ENCODE peak calls at places on chromosomes 16 and 17, in ten cellular contexts. One of them, this sample, is unnamed.

GRCh38 chr17:37717627-37718382 is 27.1 kb downstream of the HNF1B start:
- DNase-seq in bronchial epithelial cell: no peak
- DNase-seq in T47D: no peak
- DNase-seq in stimulated activated CD4-positive, alpha-beta T cell treated with anti-CD3 and anti-CD28 coated beads, Interleukin-4, amount 100 ng/mL, for 48 hours: no peak
- DNase-seq in GM13976: no peak
- DNase-seq in kidney tubule cell: no peak
- DNase-seq in globus pallidus: no peak
- DNase-seq in body of pancreas: no peak
- DNase-seq in stimulated activated CD8-positive, alpha-beta memory T cell treated with anti-CD3 and anti-CD28 coated beads, Interleukin-2, amount 100 ng/mL, for 48 hours: no peak
- DNase-seq in T-helper 2 cell: no peak
- DNase-seq in this sample: peak

GRCh38 chr17:76397687-76398522 is 13.5 kb downstream of the SPHK1 start:
- DNase-seq in T47D: peak
- DNase-seq in stimulated activated CD4-positive, alpha-beta T cell treated with anti-CD3 and anti-CD28 coated beads, Interleukin-4, amount 100 ng/mL, for 48 hours: peak
- DNase-seq in kidney tubule cell: peak
- DNase-seq in T-helper 2 cell: peak
- DNase-seq in stimulated activated CD8-positive, alpha-beta memory T cell treated with anti-CD3 and anti-CD28 coated beads, Interleukin-2, amount 100 ng/mL, for 48 hours: peak
- DNase-seq in body of pancreas: peak
- DNase-seq in bronchial epithelial cell: peak
- DNase-seq in globus pallidus: peak
- DNase-seq in GM13976: peak
- DNase-seq in this sample: peak

GRCh38 chr16:65122974-65123845 is 1.3 kb upstream of the CDH11 start:
- DNase-seq in T-helper 2 cell: no peak
- DNase-seq in globus pallidus: peak
- DNase-seq in T47D: no peak
- DNase-seq in stimulated activated CD8-positive, alpha-beta memory T cell treated with anti-CD3 and anti-CD28 coated beads, Interleukin-2, amount 100 ng/mL, for 48 hours: no peak
- DNase-seq in body of pancreas: no peak
- DNase-seq in kidney tubule cell: peak
- DNase-seq in GM13976: peak
- DNase-seq in bronchial epithelial cell: no peak
- DNase-seq in stimulated activated CD4-positive, alpha-beta T cell treated with anti-CD3 and anti-CD28 coated beads, Interleukin-4, amount 100 ng/mL, for 48 hours: no peak
- DNase-seq in this sample: no peak

GRCh38 chr16:50602531-50603205 is 54.5 kb downstream of the NKD1 start:
- DNase-seq in stimulated activated CD8-positive, alpha-beta memory T cell treated with anti-CD3 and anti-CD28 coated beads, Interleukin-2, amount 100 ng/mL, for 48 hours: no peak
- DNase-seq in bronchial epithelial cell: peak
- DNase-seq in GM13976: no peak
- DNase-seq in globus pallidus: no peak
- DNase-seq in body of pancreas: no peak
- DNase-seq in T47D: no peak
- DNase-seq in kidney tubule cell: no peak
- DNase-seq in T-helper 2 cell: no peak
- DNase-seq in stimulated activated CD4-positive, alpha-beta T cell treated with anti-CD3 and anti-CD28 coated beads, Interleukin-4, amount 100 ng/mL, for 48 hours: no peak
- DNase-seq in this sample: no peak

GRCh38 chr17:79933863-79934652 is 94.8 kb upstream of the CBX4 start:
- DNase-seq in T-helper 2 cell: peak
- DNase-seq in globus pallidus: peak
- DNase-seq in stimulated activated CD4-positive, alpha-beta T cell treated with anti-CD3 and anti-CD28 coated beads, Interleukin-4, amount 100 ng/mL, for 48 hours: no peak
- DNase-seq in body of pancreas: peak
- DNase-seq in T47D: no peak
- DNase-seq in bronchial epithelial cell: peak
- DNase-seq in GM13976: no peak
- DNase-seq in kidney tubule cell: peak
- DNase-seq in stimulated activated CD8-positive, alpha-beta memory T cell treated with anti-CD3 and anti-CD28 coated beads, Interleukin-2, amount 100 ng/mL, for 48 hours: no peak
- DNase-seq in this sample: peak

GRCh38 chr16:31458073-31458834 is 1.0 kb upstream of the ARMC5 start:
- DNase-seq in bronchial epithelial cell: peak
- DNase-seq in T47D: no peak
- DNase-seq in T-helper 2 cell: peak
- DNase-seq in kidney tubule cell: peak
- DNase-seq in body of pancreas: peak
- DNase-seq in GM13976: peak
- DNase-seq in stimulated activated CD4-positive, alpha-beta T cell treated with anti-CD3 and anti-CD28 coated beads, Interleukin-4, amount 100 ng/mL, for 48 hours: peak
- DNase-seq in globus pallidus: peak
- DNase-seq in stimulated activated CD8-positive, alpha-beta memory T cell treated with anti-CD3 and anti-CD28 coated beads, Interleukin-2, amount 100 ng/mL, for 48 hours: no peak
- DNase-seq in this sample: peak

GRCh38 chr16:26987631-26988030 is 79.1 kb upstream of the C16orf82 start:
- DNase-seq in T47D: no peak
- DNase-seq in stimulated activated CD8-positive, alpha-beta memory T cell treated with anti-CD3 and anti-CD28 coated beads, Interleukin-2, amount 100 ng/mL, for 48 hours: no peak
- DNase-seq in stimulated activated CD4-positive, alpha-beta T cell treated with anti-CD3 and anti-CD28 coated beads, Interleukin-4, amount 100 ng/mL, for 48 hours: no peak
- DNase-seq in bronchial epithelial cell: no peak
- DNase-seq in globus pallidus: no peak
- DNase-seq in GM13976: no peak
- DNase-seq in T-helper 2 cell: no peak
- DNase-seq in kidney tubule cell: peak
- DNase-seq in body of pancreas: peak
- DNase-seq in this sample: no peak

GRCh38 chr17:69228576-69228975 is at the start of gene ABCA10:
- DNase-seq in globus pallidus: no peak
- DNase-seq in GM13976: no peak
- DNase-seq in T-helper 2 cell: no peak
- DNase-seq in bronchial epithelial cell: no peak
- DNase-seq in body of pancreas: no peak
- DNase-seq in kidney tubule cell: no peak
- DNase-seq in stimulated activated CD4-positive, alpha-beta T cell treated with anti-CD3 and anti-CD28 coated beads, Interleukin-4, amount 100 ng/mL, for 48 hours: no peak
- DNase-seq in stimulated activated CD8-positive, alpha-beta memory T cell treated with anti-CD3 and anti-CD28 coated beads, Interleukin-2, amount 100 ng/mL, for 48 hours: no peak
- DNase-seq in T47D: no peak
- DNase-seq in this sample: no peak

GRCh38 chr17:7767425-7768021 is 50.0 kb downstream of the DNAH2 start:
- DNase-seq in globus pallidus: no peak
- DNase-seq in body of pancreas: peak
- DNase-seq in stimulated activated CD8-positive, alpha-beta memory T cell treated with anti-CD3 and anti-CD28 coated beads, Interleukin-2, amount 100 ng/mL, for 48 hours: no peak
- DNase-seq in kidney tubule cell: peak
- DNase-seq in GM13976: no peak
- DNase-seq in bronchial epithelial cell: peak
- DNase-seq in T-helper 2 cell: no peak
- DNase-seq in T47D: no peak
- DNase-seq in stimulated activated CD4-positive, alpha-beta T cell treated with anti-CD3 and anti-CD28 coated beads, Interleukin-4, amount 100 ng/mL, for 48 hours: no peak
- DNase-seq in this sample: no peak

GRCh38 chr17:58760248-58760647 is 4.6 kb downstream of the PPM1E start:
- DNase-seq in GM13976: no peak
- DNase-seq in kidney tubule cell: no peak
- DNase-seq in T-helper 2 cell: no peak
- DNase-seq in body of pancreas: no peak
- DNase-seq in T47D: no peak
- DNase-seq in stimulated activated CD4-positive, alpha-beta T cell treated with anti-CD3 and anti-CD28 coated beads, Interleukin-4, amount 100 ng/mL, for 48 hours: no peak
- DNase-seq in stimulated activated CD8-positive, alpha-beta memory T cell treated with anti-CD3 and anti-CD28 coated beads, Interleukin-2, amount 100 ng/mL, for 48 hours: no peak
- DNase-seq in globus pallidus: no peak
- DNase-seq in bronchial epithelial cell: no peak
- DNase-seq in this sample: no peak

GRCh38 chr16:28258571-28258970 is 33.8 kb upstream of the SBK1 start:
- DNase-seq in body of pancreas: peak
- DNase-seq in globus pallidus: no peak
- DNase-seq in T-helper 2 cell: no peak
- DNase-seq in bronchial epithelial cell: no peak
- DNase-seq in stimulated activated CD8-positive, alpha-beta memory T cell treated with anti-CD3 and anti-CD28 coated beads, Interleukin-2, amount 100 ng/mL, for 48 hours: no peak
- DNase-seq in stimulated activated CD4-positive, alpha-beta T cell treated with anti-CD3 and anti-CD28 coated beads, Interleukin-4, amount 100 ng/mL, for 48 hours: no peak
- DNase-seq in kidney tubule cell: peak
- DNase-seq in GM13976: no peak
- DNase-seq in T47D: peak
- DNase-seq in this sample: no peak

GRCh38 chr17:69208640-69209039 is 20.0 kb downstream of the ABCA10 start:
- DNase-seq in stimulated activated CD4-positive, alpha-beta T cell treated with anti-CD3 and anti-CD28 coated beads, Interleukin-4, amount 100 ng/mL, for 48 hours: no peak
- DNase-seq in kidney tubule cell: no peak
- DNase-seq in T47D: no peak
- DNase-seq in bronchial epithelial cell: no peak
- DNase-seq in stimulated activated CD8-positive, alpha-beta memory T cell treated with anti-CD3 and anti-CD28 coated beads, Interleukin-2, amount 100 ng/mL, for 48 hours: no peak
- DNase-seq in body of pancreas: no peak
- DNase-seq in T-helper 2 cell: no peak
- DNase-seq in GM13976: no peak
- DNase-seq in globus pallidus: no peak
- DNase-seq in this sample: no peak

This sample was measured in GM12865.